ENCODE peak calls at places on chromosome 4, in eight cellular contexts. Q is suprapubic skin; O is CD4-positive, alpha-beta T cell; R is right lobe of liver; M is CD8-positive, alpha-beta memory T cell; D is NT2/D1; U is tibial nerve; B is pancreas. W is an unnamed sample.

GRCh38 chr4:122842984-122843531 is 16.4 kb downstream of the FGF2 start:
- DNase-seq in D (no peak), M (no peak), B (no peak), R (peak; percentile 21), U (no peak), O (no peak), Q (no peak), W (no peak)

GRCh38 chr4:42412251-42412650 is 15.0 kb downstream of the SHISA3 start:
- DNase-seq in R (no peak), M (no peak), Q (no peak), O (no peak), D (no peak), B (no peak), U (no peak), W (no peak)

GRCh38 chr4:26273308-26273980 is 47.4 kb upstream of the RBPJ start:
- DNase-seq in Q (no peak), R (peak; percentile 42), U (peak; percentile 9), O (no peak), B (peak; percentile 23), M (no peak), D (no peak), W (no peak)

GRCh38 chr4:157013656-157014055 is 42.1 kb upstream of the PDGFC start:
- DNase-seq in U (no peak), M (no peak), R (no peak), B (no peak), Q (no peak), D (no peak), O (no peak), W (no peak)

GRCh38 chr4:94469221-94469784 is 17.6 kb downstream of the PDLIM5 start:
- DNase-seq in U (no peak), O (no peak), B (no peak), Q (no peak), R (no peak), D (no peak), M (no peak), W (no peak)

GRCh38 chr4:19772581-19772980 is 479.1 kb upstream of the SLIT2 start:
- DNase-seq in B (no peak), D (no peak), O (no peak), U (no peak), R (no peak), Q (no peak), M (no peak), W (no peak)

GRCh38 chr4:139919513-139919912 is 234.5 kb downstream of the MAML3 start:
- DNase-seq in U (no peak), D (no peak), R (no peak), O (no peak), M (no peak), Q (no peak), B (no peak), W (no peak)

GRCh38 chr4:139889194-139889762 is 223.7 kb downstream of the MGST2 start:
- DNase-seq in D (no peak), R (no peak), Q (no peak), M (no peak), U (no peak), O (no peak), B (no peak), W (no peak)

GRCh38 chr4:77229433-77229832 is 72.4 kb downstream of the CCNG2 start:
- DNase-seq in R (no peak), Q (no peak), D (no peak), O (no peak), B (no peak), M (no peak), U (no peak), W (no peak)

GRCh38 chr4:113683143-113683542 is 78.4 kb downstream of the CAMK2D start:
- DNase-seq in B (no peak), R (no peak), U (no peak), Q (no peak), M (peak; percentile 78), O (peak; percentile 41), D (no peak), W (no peak)

GRCh38 chr4:4857809-4858508 is 1.5 kb upstream of the MSX1 start:
- DNase-seq in B (no peak), R (no peak), U (no peak), D (no peak), M (no peak), O (no peak), Q (no peak), W (no peak)
- H3K27me3 ChIP-seq in B (peaks cover 6% of the 10 kb centered on the region), R (peaks cover 75% of the 10 kb centered on the region), U (peaks cover 93% of the 10 kb centered on the region), D (peaks cover 94% of the 10 kb centered on the region), M (peaks cover 70% of the 10 kb centered on the region), O (peaks cover 92% of the 10 kb centered on the region), Q (peaks cover 100% of the 10 kb centered on the region), W (peaks cover 25% of the 10 kb centered on the region)

DNA sequence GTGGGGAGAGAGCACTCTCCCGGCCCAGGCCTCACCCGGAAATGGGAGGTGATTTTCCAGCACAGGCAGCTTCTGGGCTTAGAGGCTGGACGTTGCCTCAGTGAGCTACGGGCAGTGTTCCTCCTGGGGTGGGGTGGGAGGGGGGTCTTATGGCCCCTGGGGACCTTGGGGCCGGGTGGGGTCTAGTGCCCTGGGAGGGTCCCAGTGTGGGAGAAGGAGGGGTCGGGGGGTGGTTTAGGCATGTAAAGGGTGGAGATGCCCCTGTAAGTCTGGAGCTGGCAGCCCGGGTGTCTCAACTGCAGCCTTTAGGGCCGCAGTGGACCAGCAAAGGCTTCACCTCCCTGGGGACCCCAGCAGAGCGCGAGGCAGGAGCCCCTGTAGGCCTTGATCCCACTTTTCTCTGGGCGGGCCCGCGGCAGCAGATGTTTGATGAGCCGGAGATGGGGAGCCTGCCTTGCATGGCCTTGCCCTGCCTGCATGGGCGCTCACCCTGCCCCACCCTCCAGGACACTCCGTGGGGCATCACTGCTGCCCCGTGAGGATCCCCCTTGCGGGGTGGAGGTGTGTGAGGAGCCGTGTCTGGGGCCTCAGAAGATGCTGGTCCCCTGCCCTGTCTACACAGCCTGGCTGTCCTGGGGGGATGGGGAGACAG is 98.8 kb upstream of the LRPAP1 start:
- DNase-seq in Q (no peak), U (no peak), B (no peak), R (peak; percentile 11), M (peak; percentile 19), O (no peak), D (no peak), W (no peak)
- H3K27me3 ChIP-seq in Q (peaks cover 55% of the 10 kb centered on the region), U (no peaks in the 10 kb centered on the region), B (no peaks in the 10 kb centered on the region), R (no peaks in the 10 kb centered on the region), M (no peaks in the 10 kb centered on the region), O (no peaks in the 10 kb centered on the region), D (no peaks in the 10 kb centered on the region), W (no peaks in the 10 kb centered on the region)

GRCh38 chr4:23235613-23236390 is 543.1 kb downstream of the GBA3 start:
- DNase-seq in D (peak; percentile 30), Q (no peak), U (no peak), B (peak; percentile 15), M (no peak), R (no peak), O (no peak), W (no peak)

GRCh38 chr4:23234716-23235115 is 542.0 kb downstream of the GBA3 start:
- DNase-seq in U (no peak), O (no peak), D (no peak), R (no peak), M (no peak), B (no peak), Q (no peak), W (no peak)

GRCh38 chr4:23234018-23234417 is 541.3 kb downstream of the GBA3 start:
- DNase-seq in O (no peak), Q (no peak), U (no peak), D (peak; percentile 44), M (no peak), B (no peak), R (no peak), W (no peak)

GRCh38 chr4:23233596-23233995 is 540.9 kb downstream of the GBA3 start:
- DNase-seq in R (no peak), O (no peak), U (no peak), M (no peak), B (no peak), D (no peak), Q (no peak), W (no peak)

DNA sequence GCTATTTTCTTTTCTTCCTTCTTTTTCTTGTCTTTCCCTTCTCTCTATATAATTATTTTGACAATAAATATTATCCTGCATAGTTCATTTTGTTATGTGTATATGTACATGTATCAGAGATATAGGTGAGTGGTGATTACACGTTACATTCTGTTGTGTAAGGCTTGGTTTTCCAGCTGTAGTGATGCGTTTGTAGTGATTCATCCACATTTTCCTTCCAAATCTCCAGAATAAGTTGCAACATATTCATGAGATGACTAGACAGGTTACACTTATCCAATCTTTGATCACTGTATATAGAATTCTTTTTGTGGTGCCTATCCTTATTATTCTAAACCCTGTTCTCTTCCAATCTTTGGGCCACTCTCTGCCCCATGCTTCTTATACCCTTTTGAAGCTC is 540.2 kb downstream of the GBA3 start:
- DNase-seq in D (no peak), B (no peak), R (no peak), M (no peak), U (no peak), O (no peak), Q (no peak), W (no peak)
- H3K27me3 ChIP-seq in D (no peaks in the 10 kb centered on the region), B (no peaks in the 10 kb centered on the region), R (no peaks in the 10 kb centered on the region), M (no peaks in the 10 kb centered on the region), U (no peaks in the 10 kb centered on the region), O (no peaks in the 10 kb centered on the region), Q (no peaks in the 10 kb centered on the region), W (no peaks in the 10 kb centered on the region)

GRCh38 chr4:186108391-186108790 is 3.9 kb downstream of the FAM149A start:
- DNase-seq in D (no peak), B (no peak), O (no peak), R (no peak), U (no peak), M (no peak), Q (no peak), W (no peak)

GRCh38 chr4:186105721-186106335 is 1.3 kb downstream of the FAM149A start:
- DNase-seq in O (no peak), B (peak; percentile 25), Q (no peak), R (no peak), M (no peak), D (no peak), U (no peak), W (no peak)

GRCh38 chr4:186102931-186103330 is 1.6 kb upstream of the FAM149A start:
- DNase-seq in Q (no peak), R (no peak), D (no peak), B (no peak), M (no peak), U (no peak), O (no peak), W (no peak)

GRCh38 chr4:186104114-186104894 is at the start of gene FAM149A:
- DNase-seq in Q (no peak), R (peak; percentile 77), M (peak; percentile 67), B (peak; percentile 85), D (no peak), U (no peak), O (peak; percentile 27), W (no peak)

DNA sequence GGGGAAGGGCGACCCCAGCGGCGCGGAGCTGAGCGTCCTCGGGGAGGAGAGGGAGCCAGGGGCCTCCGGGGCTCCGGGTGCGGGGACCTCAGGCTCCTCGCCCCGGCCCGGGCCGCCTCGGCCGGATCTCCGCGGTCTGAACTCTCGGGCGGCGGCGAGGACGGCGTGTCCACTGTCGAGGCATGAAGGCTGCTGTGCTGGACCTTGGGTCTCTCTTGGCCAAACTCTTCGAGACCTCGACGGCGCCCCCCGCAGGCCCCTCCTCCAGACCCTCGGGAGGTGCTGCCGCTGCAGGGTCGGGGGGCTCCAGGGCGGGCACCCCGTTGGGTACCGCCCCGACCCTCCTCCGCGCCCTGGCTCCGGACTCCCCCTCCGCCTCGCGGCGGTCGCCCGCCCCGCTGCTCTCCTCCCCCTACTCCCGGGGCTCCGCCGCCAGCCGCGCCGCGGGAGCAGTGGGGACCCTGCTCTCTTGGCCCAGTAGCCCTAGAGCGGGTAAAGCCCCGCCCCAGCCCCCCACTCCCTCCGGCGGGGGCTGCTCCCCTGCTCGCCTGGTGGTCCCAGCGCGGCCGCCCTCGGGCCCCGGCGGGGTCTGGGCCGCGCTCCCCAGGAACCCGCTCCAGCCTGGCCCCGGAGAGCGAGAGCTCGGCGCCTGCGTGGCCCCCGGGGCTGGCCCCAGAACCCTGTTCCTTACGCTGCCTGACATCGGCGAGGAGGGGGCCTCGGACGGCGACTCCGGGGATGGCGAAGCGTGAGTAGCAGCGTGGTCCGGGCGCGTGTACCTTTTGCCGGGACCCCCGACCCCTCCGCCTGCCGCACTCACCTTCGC is 604 bp downstream of the FAM149A start:
- DNase-seq in U (no peak), Q (no peak), R (peak; percentile 32), M (no peak), O (no peak), D (no peak), B (peak; percentile 50), W (no peak)
- H3K27me3 ChIP-seq in U (peaks cover 19% of the 10 kb centered on the region), Q (peaks cover 8% of the 10 kb centered on the region), R (no peaks in the 10 kb centered on the region), M (peaks cover 7% of the 10 kb centered on the region), O (peaks cover 48% of the 10 kb centered on the region), D (peaks cover 38% of the 10 kb centered on the region), B (no peaks in the 10 kb centered on the region), W (no peaks in the 10 kb centered on the region)